ENCODE peak calls at places on chromosomes 5 and 9, in eight cellular contexts. C is GM23338, G is sigmoid colon, I is HepG2, N is upper lobe of left lung, A is GM12892, Z is GM12878, L is prostate gland. J is an unnamed sample.
A peak's percentile ranks its signal among the peaks of the same experiment; 100 is the strongest.

GRCh38 chr9:131406567-131407436 is 12.9 kb downstream of the PRRC2B start:
- DNase-seq in C (no peak), G (no peak), I (no peak), N (no peak), A (no peak), Z (no peak), L (no peak), J (no peak)

GRCh38 chr9:124342946-124343485 is 72.2 kb downstream of the PSMB7 start:
- DNase-seq in C (peak; percentile 39), G (peak; percentile 89), I (no peak), N (peak; percentile 84), A (no peak), Z (no peak), L (peak; percentile 58), J (peak; percentile 44)

GRCh38 chr5:61159070-61159469 is 3.2 kb downstream of the SMIM15 start:
- DNase-seq in C (no peak), G (no peak), I (no peak), N (no peak), A (no peak), Z (no peak), L (no peak), J (no peak)

GRCh38 chr5:6770826-6771607 is 57.8 kb downstream of the TENT4A start:
- DNase-seq in C (no peak), G (peak; percentile 42), I (no peak), N (no peak), A (no peak), Z (no peak), L (no peak), J (no peak)

GRCh38 chr5:131386779-131387178 is 122.9 kb downstream of the CDC42SE2 start:
- DNase-seq in C (peak; percentile 28), G (no peak), I (peak; percentile 82), N (no peak), A (no peak), Z (no peak), L (no peak), J (no peak)

GRCh38 chr9:76835571-76836283 is 70.2 kb downstream of the PRUNE2 start:
- DNase-seq in C (no peak), G (peak; percentile 79), I (no peak), N (no peak), A (no peak), Z (no peak), L (no peak), J (no peak)

GRCh38 chr9:114314256-114314867 is 8.5 kb upstream of the ORM1 start:
- DNase-seq in C (no peak), G (no peak), I (no peak), N (no peak), A (no peak), Z (no peak), L (no peak), J (no peak)

GRCh38 chr9:86256653-86257052 is 2.8 kb downstream of the C9orf153 start:
- DNase-seq in C (no peak), G (no peak), I (no peak), N (no peak), A (no peak), Z (no peak), L (no peak), J (no peak)

GRCh38 chr9:131986576-131986975 is 93.1 kb downstream of the MED27 start:
- DNase-seq in C (no peak), G (no peak), I (no peak), N (no peak), A (no peak), Z (no peak), L (no peak), J (no peak)

GRCh38 chr5:20655211-20655610 is 667.2 kb upstream of the CDH18 start:
- DNase-seq in C (no peak), G (no peak), I (no peak), N (no peak), A (no peak), Z (no peak), L (no peak), J (no peak)

GRCh38 chr5:94577466-94578245 is 40.7 kb downstream of the KIAA0825 start:
- DNase-seq in C (no peak), G (no peak), I (no peak), N (no peak), A (no peak), Z (peak; percentile 45), L (no peak), J (no peak)

GRCh38 chr5:151523335-151523734 is 67.8 kb downstream of the FAT2 start:
- DNase-seq in C (peak; percentile 83), G (no peak), I (peak; percentile 60), N (no peak), A (peak; percentile 30), Z (no peak), L (no peak), J (no peak)

GRCh38 chr5:73186976-73187375 is 14.0 kb downstream of the TMEM174 start:
- DNase-seq in C (no peak), G (no peak), I (no peak), N (no peak), A (no peak), Z (no peak), L (no peak), J (no peak)

GRCh38 chr9:136939996-136940525 is 4.5 kb downstream of the FBXW5 start:
- DNase-seq in C (no peak), G (peak; percentile 63), I (no peak), N (peak; percentile 67), A (no peak), Z (no peak), L (no peak), J (no peak)

GRCh38 chr5:109455598-109456096 is 45.9 kb upstream of the PJA2 start:
- DNase-seq in C (no peak), G (no peak), I (peak; percentile 11), N (no peak), A (peak; percentile 26), Z (peak; percentile 45), L (peak; percentile 87), J (peak; percentile 85)

GRCh38 chr5:87229780-87230179 is 37.9 kb upstream of the RASA1 start:
- DNase-seq in C (no peak), G (no peak), I (no peak), N (no peak), A (no peak), Z (no peak), L (no peak), J (no peak)

GRCh38 chr5:8577792-8578191 is 708.8 kb downstream of the MTRR start:
- DNase-seq in C (no peak), G (no peak), I (no peak), N (no peak), A (no peak), Z (no peak), L (no peak), J (no peak)
- TF ChIP-seq POLR2AphosphoS5 in C (no peak), G (no peak), I (no peak), N (no peak), A (no peak), Z (no peak), L (no peak), J (no peak)

GRCh38 chr5:179065703-179066102 is 5.5 kb downstream of the ZNF354C start:
- DNase-seq in C (peak; percentile 20), G (no peak), I (no peak), N (no peak), A (no peak), Z (no peak), L (no peak), J (no peak)

GRCh38 chr5:179054876-179055275 is 5.3 kb upstream of the ZNF354C start:
- DNase-seq in C (no peak), G (no peak), I (no peak), N (no peak), A (no peak), Z (no peak), L (no peak), J (no peak)

GRCh38 chr5:179055436-179055835 is 4.7 kb upstream of the ZNF354C start:
- DNase-seq in C (peak; percentile 15), G (no peak), I (no peak), N (no peak), A (no peak), Z (no peak), L (no peak), J (no peak)

GRCh38 chr5:179061025-179061424 is 852 bp downstream of the ZNF354C start:
- DNase-seq in C (no peak), G (no peak), I (no peak), N (peak; percentile 69), A (no peak), Z (no peak), L (no peak), J (no peak)

DNA sequence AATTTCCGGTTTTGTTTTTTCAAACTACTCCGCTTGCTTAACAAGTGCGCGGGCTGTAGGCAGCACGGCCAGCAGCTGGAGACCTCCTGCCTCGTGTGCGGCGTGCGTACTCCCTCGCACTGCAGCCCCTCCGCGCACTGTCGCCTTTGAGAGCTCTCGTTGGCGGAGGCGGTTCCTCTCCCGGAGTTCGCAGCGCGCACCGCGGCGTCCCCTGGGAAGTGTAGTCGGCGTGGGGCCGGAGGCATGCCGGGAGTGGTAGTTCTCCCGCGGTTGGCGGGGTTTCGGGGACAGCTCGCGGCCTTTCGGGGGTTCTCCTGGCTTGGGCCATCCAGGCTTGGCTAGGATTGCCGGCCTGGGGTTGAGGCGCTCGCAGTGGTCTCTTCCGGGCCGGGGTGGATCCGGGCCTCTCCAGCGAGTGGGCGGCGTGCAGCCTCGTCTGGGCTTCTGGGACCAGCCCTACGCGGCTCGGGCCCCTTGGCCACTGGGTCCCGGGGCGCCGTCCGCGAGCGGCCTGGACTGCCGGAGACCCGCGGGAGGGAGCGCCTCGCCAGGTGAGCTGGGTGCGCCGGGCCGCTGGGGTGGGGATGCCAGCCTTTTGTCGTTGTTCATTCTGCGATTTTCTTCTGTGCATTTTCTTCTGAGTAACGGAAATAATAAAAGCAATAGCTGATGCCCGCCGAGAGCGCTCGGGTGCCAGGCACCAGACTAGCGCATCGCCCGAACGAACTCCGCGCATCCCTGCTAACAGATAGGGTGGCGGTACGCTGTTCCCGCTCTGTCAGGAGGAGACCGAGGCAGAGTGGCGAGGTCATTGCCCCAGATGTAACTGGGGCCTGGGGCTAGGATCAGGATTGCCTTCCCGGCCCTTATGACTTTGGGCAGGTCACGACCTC is at the start of gene ZNF354C:
- DNase-seq in C (peak; percentile 98), G (peak; percentile 93), I (no peak), N (peak; percentile 97), A (no peak), Z (no peak), L (peak; percentile 79), J (peak; percentile 82)
- TF ChIP-seq POLR2AphosphoS5 in C (peak; percentile 93), G (peak; percentile 39), I (no peak), N (peak; percentile 22), A (no peak), Z (no peak), L (peak; percentile 93), J (peak; percentile 39)

DNA sequence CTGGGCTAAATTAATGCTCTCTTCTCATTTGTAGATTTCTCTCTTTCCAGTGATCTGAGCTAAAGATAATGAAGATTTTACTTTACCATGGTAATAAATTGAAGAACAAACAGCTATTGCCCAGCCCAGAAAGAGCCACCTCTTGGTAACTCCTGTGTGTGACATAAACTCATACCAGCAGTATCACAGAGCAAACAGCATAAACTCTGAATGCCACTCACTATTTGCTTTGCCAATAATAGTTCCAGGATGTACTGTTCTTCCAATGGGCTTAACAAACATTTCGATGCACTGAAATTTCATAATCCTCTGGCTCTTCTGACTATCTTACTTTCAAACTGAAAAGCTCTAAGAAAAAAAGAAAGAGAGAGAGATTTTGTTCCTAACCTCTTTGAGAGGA is 69.8 kb upstream of the RASEF start:
- DNase-seq in C (no peak), G (no peak), I (peak; percentile 4), N (no peak), A (no peak), Z (no peak), L (peak; percentile 55), J (no peak)
- TF ChIP-seq POLR2AphosphoS5 in C (no peak), G (no peak), I (no peak), N (no peak), A (no peak), Z (no peak), L (peak; percentile 89), J (no peak)

GRCh38 chr9:16721972-16722371 is 148.5 kb downstream of the BNC2 start:
- DNase-seq in C (no peak), G (peak; percentile 91), I (no peak), N (no peak), A (no peak), Z (no peak), L (peak; percentile 14), J (no peak)
- TF ChIP-seq POLR2AphosphoS5 in C (no peak), G (peak; percentile 61), I (no peak), N (peak; percentile 21), A (no peak), Z (no peak), L (peak; percentile 23), J (no peak)